ENCODE peak calls at places on chromosomes 12 and 14, in seven cellular contexts. L, Q, T, S, J, O and G are unnamed samples.

GRCh38 chr14:74302160-74302628 is 540 bp downstream of the ABCD4 start:
- DNase-seq in Q (no peak), J (peak; percentile 52), L (no peak), T (no peak), S (no peak), O (peak; percentile 44), G (no peak)

GRCh38 chr14:96221109-96221650 is 16.5 kb downstream of the BDKRB2 start:
- DNase-seq in Q (no peak), S (no peak), O (no peak), J (no peak), T (peak; percentile 24), L (no peak), G (no peak)

GRCh38 chr12:53300187-53300586 is 692 bp downstream of the MYG1 start:
- DNase-seq in L (no peak), Q (no peak), T (no peak), S (no peak), O (peak; percentile 5), J (peak; percentile 73), G (no peak)

GRCh38 chr12:101850199-101850598 is 19.4 kb upstream of the GNPTAB start:
- DNase-seq in T (no peak), S (no peak), J (no peak), Q (no peak), O (no peak), L (no peak), G (no peak)

GRCh38 chr12:131598717-131599116 is 112.2 kb upstream of the SFSWAP start:
- DNase-seq in T (no peak), O (no peak), L (no peak), S (peak; percentile 68), Q (no peak), J (no peak), G (no peak)

GRCh38 chr14:72605096-72605920 is 288.6 kb downstream of the DPF3 start:
- DNase-seq in L (no peak), Q (no peak), S (peak; percentile 43), T (no peak), J (no peak), O (no peak), G (no peak)

GRCh38 chr12:56801661-56802622 is 38.8 kb downstream of the HSD17B6 start:
- DNase-seq in L (no peak), O (no peak), J (no peak), T (no peak), Q (no peak), S (no peak), G (no peak)

GRCh38 chr12:54141534-54142475 is 47.0 kb downstream of the SMUG1 start:
- DNase-seq in S (no peak), Q (peak; percentile 23), T (no peak), O (no peak), L (no peak), J (no peak), G (peak; percentile 29)

GRCh38 chr12:57723630-57723962 is 14.9 kb downstream of the AGAP2 start:
- DNase-seq in L (no peak), Q (no peak), S (no peak), T (no peak), J (no peak), O (no peak), G (no peak)

GRCh38 chr12:98678236-98678945 is 33.3 kb downstream of the APAF1 start:
- DNase-seq in T (no peak), J (no peak), O (no peak), Q (no peak), S (peak; percentile 72), L (no peak), G (no peak)

GRCh38 chr14:68147331-68147730 is 327.8 kb downstream of the RAD51B start:
- DNase-seq in S (no peak), O (no peak), J (no peak), L (no peak), Q (no peak), T (no peak), G (no peak)
- H3K4me3 ChIP-seq in S (no peak overlapping the region), O (no peak overlapping the region), J (no peak overlapping the region), L (no peak overlapping the region), Q (no peak overlapping the region), T (no peak overlapping the region), G (no peak overlapping the region)

GRCh38 chr12:116524311-116524710 is 34.9 kb upstream of the MAP1LC3B2 start:
- DNase-seq in O (no peak), S (no peak), L (no peak), J (no peak), T (no peak), Q (no peak), G (no peak)

GRCh38 chr12:116528067-116528466 is 31.1 kb upstream of the MAP1LC3B2 start:
- DNase-seq in O (no peak), Q (no peak), L (peak; percentile 84), T (no peak), J (no peak), S (no peak), G (no peak)

GRCh38 chr12:116528498-116528897 is 30.7 kb upstream of the MAP1LC3B2 start:
- DNase-seq in L (no peak), Q (no peak), O (no peak), T (no peak), S (no peak), J (no peak), G (no peak)

GRCh38 chr12:116525418-116526001 is 33.7 kb upstream of the MAP1LC3B2 start:
- DNase-seq in O (no peak), L (peak; percentile 64), T (peak; percentile 84), S (peak; percentile 84), Q (no peak), J (peak; percentile 91), G (peak; percentile 79)

DNA sequence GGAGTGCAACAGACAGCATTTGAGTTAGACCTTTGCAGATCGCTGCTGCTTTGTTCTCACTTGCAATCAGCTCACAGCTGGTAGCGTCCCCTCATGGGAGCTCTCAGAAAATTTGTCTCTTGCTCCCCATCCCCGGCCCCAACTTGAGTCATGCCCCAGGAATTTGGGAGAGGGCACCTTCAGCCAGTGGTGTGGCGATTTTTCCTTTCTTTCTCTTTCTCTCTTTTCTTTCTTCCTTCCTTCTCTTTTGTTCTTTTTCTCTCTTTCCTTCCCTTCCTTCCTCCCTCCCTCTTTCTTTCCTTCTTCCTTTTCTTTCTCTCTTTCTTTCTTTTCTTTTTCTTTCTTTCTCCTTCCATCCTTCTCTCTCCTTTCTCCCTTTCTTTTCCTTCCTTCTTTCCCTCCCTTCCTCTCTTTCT is 34.2 kb upstream of the MAP1LC3B2 start:
- DNase-seq in L (peak; percentile 56), J (no peak), T (no peak), S (peak; percentile 95), O (no peak), Q (no peak), G (no peak)
- TF ChIP-seq CTCF in L (peak; percentile 49), J (peak; percentile 17), T (no peak), S (peak; percentile 33), O (peak; percentile 21), Q (no peak), G (peak; percentile 17)

DNA sequence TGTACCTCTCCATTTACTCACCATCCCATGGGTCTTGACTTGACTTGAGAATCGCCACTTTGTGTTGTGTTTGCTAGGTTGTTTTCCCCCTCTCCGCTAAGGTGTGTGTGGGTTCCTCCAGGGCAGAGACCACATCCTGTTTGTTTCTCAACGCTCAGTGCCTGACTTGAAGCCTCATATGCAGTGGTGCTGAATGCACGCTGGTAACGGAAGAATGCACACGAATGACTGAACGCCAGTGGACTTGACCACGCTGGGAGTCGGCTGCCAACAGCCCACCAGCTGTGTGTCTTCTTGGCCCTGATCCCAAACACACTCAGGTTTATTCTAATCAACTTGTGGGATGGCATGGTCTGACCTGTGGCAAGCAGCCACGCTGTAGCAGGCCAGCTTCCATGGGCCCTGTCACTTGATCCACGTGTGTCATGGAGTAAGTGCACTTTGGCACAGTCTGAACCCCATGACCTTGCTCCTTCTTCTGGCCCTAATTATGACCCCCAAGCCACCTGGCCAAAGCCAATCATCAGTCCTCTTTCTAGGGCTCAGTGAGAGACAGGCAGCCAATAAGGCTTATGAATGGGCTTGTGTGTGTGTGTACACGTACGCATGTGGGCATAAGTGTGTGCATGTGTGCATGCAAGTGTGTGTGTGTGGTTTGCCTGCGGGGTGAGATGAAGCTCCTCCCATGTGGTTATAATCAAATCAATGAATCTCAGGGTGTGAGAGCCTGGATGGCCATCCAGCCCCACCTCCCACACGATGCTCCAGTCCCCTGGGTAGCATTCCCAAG is 6.3 kb upstream of the TC2N start:
- DNase-seq in O (no peak), T (no peak), S (no peak), J (no peak), L (no peak), Q (no peak), G (no peak)
- H3K4me3 ChIP-seq in O (no peak overlapping the region), T (no peak overlapping the region), S (no peak overlapping the region), J (no peak overlapping the region), L (no peak overlapping the region), Q (no peak overlapping the region), G (no peak overlapping the region)

DNA sequence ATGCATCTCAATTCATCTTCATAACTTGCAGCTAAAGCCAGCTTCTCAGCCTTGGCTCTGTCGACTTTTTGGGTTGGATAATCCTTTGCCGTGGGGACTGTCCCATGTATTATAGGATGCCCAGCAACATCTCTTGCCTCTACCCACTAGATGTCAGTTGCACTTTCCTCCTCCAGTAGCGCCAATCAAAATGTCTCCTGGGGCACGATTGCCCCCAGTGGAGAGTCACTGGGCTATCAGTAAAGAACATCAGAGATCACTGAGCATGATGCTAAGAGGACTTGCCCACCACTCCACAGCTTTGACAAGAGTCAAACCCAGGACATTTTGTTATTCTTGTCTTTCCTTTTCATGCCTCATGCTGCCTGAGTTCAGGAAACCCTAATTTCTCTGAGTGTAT is 980.4 kb downstream of the VRK1 start:
- DNase-seq in J (no peak), Q (no peak), S (no peak), O (no peak), T (no peak), L (no peak), G (no peak)
- TF ChIP-seq CTCF in J (no peak), Q (no peak), S (no peak), O (no peak), T (no peak), L (no peak), G (no peak)

DNA sequence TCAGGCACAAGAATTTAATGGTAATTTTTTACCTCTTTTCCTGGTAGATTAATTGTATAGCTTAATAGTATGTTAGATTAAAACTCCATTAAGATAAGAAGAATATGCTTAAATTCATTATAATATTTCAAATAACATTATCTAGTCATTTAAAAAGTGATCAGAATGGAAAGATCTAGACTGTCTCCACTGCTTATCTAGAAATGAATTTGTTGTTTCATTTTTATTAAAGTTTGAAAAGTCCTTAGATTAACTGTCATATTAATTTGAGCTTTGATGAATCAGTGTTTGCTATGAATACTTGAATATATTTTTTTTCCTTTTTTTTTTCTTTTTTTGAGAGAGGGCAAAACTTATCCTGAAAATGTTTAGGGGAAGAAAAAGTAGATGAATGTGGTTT is 236.6 kb upstream of the NPAS3 start:
- DNase-seq in Q (no peak), T (no peak), J (no peak), O (no peak), L (no peak), S (no peak), G (no peak)
- H3K4me3 ChIP-seq in Q (no peak overlapping the region), T (no peak overlapping the region), J (no peak overlapping the region), O (no peak overlapping the region), L (no peak overlapping the region), S (no peak overlapping the region), G (no peak overlapping the region)

GRCh38 chr14:51395361-51395849 is 155.4 kb downstream of the TMX1 start:
- DNase-seq in S (peak; percentile 64), J (peak; percentile 79), T (peak; percentile 80), O (peak; percentile 13), Q (peak; percentile 91), L (peak; percentile 97), G (peak; percentile 74)
- TF ChIP-seq CTCF in S (no peak), J (peak; percentile 31), T (no peak), O (no peak), Q (peak; percentile 15), L (no peak), G (peak; percentile 2)